ENCODE peak calls at places on chromosomes 4 and X, in five cellular contexts. H is K562, F is vagina, G is IMR-90, Y is breast epithelium. W is an unnamed sample.

GRCh38 chr4:15779789-15780188 is 1.7 kb downstream of the CD38 start:
- DNase-seq in H (no peak), F (no peak), G (no peak), Y (no peak), W (no peak)

GRCh38 chr4:79232555-79232954 is 93.3 kb downstream of the NAA11 start:
- DNase-seq in H (no peak), F (no peak), G (peak; percentile 7), Y (no peak), W (no peak)

GRCh38 chr4:133003169-133003568 is 145.9 kb upstream of the PCDH10 start:
- DNase-seq in H (peak; percentile 1), F (no peak), G (no peak), Y (no peak), W (no peak)

GRCh38 chrX:48883729-48884128 is 13.8 kb downstream of the TIMM17B start:
- DNase-seq in H (no peak), F (no peak), G (no peak), Y (no peak), W (no peak)

GRCh38 chr4:123652501-123652900 is 255.9 kb downstream of the SPRY1 start:
- DNase-seq in H (no peak), F (no peak), G (peak; percentile 24), Y (no peak), W (no peak)

GRCh38 chr4:3036131-3036952 is 38.0 kb downstream of the HTT-AS start:
- DNase-seq in H (peak; percentile 30), F (no peak), G (no peak), Y (no peak), W (no peak)

GRCh38 chr4:53592686-53593641 is 1.7 kb upstream of the LNX1 start:
- DNase-seq in H (peak; percentile 80), F (no peak), G (no peak), Y (peak; percentile 81), W (peak; percentile 69)

GRCh38 chrX:45750639-45751038 is 550.0 kb upstream of the DIPK2B start:
- DNase-seq in H (no peak), F (no peak), G (no peak), Y (peak; percentile 57), W (no peak)

GRCh38 chr4:5712517-5712916 is 1.5 kb downstream of the EVC start:
- DNase-seq in H (no peak), F (no peak), G (peak; percentile 81), Y (no peak), W (no peak)

GRCh38 chr4:113976937-113977855 is 2.3 kb downstream of the ARSJ start:
- DNase-seq in H (no peak), F (no peak), G (peak; percentile 31), Y (no peak), W (no peak)

GRCh38 chr4:147368948-147369347 is 111.9 kb upstream of the EDNRA start:
- DNase-seq in H (no peak), F (no peak), G (peak; percentile 66), Y (no peak), W (no peak)

GRCh38 chr4:185243879-185244278 is 34.5 kb downstream of the SNX25 start:
- DNase-seq in H (no peak), F (no peak), G (no peak), Y (no peak), W (no peak)

GRCh38 chr4:48578132-48578964 is 88.3 kb downstream of the ZAR1 start:
- DNase-seq in H (peak; percentile 77), F (no peak), G (peak; percentile 78), Y (peak; percentile 60), W (peak; percentile 59)

GRCh38 chrX:37745354-37745753 is 34.5 kb upstream of the CYBB start:
- DNase-seq in H (peak; percentile 72), F (no peak), G (peak; percentile 61), Y (peak; percentile 47), W (peak; percentile 84)

GRCh38 chr4:128600996-128601857 is 208.3 kb upstream of the JADE1 start:
- DNase-seq in H (peak; percentile 88), F (peak; percentile 93), G (peak; percentile 97), Y (peak; percentile 71), W (peak; percentile 65)

GRCh38 chrX:148417934-148418333 is 82.5 kb upstream of the AFF2 start:
- DNase-seq in H (no peak), F (no peak), G (no peak), Y (no peak), W (no peak)

GRCh38 chr4:93814722-93815121 is 13.8 kb upstream of the ATOH1 start:
- DNase-seq in H (no peak), F (no peak), G (no peak), Y (no peak), W (no peak)

GRCh38 chr4:122672091-122672490 is 51.2 kb upstream of the IL21 start:
- DNase-seq in H (no peak), F (no peak), G (no peak), Y (no peak), W (no peak)

GRCh38 chrX:77422886-77423648 is 24.1 kb upstream of the FGF16 start:
- DNase-seq in H (no peak), F (no peak), G (no peak), Y (no peak), W (no peak)

GRCh38 chr4:105934381-105934780 is 39.1 kb downstream of the NPNT start:
- DNase-seq in H (no peak), F (no peak), G (no peak), Y (no peak), W (no peak)

GRCh38 chrX:21798677-21799219 is 40.7 kb upstream of the MBTPS2 start:
- DNase-seq in H (no peak), F (no peak), G (peak; percentile 28), Y (no peak), W (no peak)

GRCh38 chr4:26885912-26886274 is 25.3 kb downstream of the STIM2 start:
- DNase-seq in H (no peak), F (no peak), G (no peak), Y (no peak), W (no peak)

GRCh38 chrX:3820170-3820569 is 106.7 kb upstream of the PRKX start:
- DNase-seq in H (no peak), F (no peak), G (peak; percentile 93), Y (no peak), W (no peak)

GRCh38 chr4:48706741-48707140 is 73.3 kb downstream of the FRYL start:
- DNase-seq in H (no peak), F (no peak), G (no peak), Y (no peak), W (no peak)

GRCh38 chrX:153816821-153817220 is 13.5 kb downstream of the PDZD4 start:
- DNase-seq in H (peak; percentile 60), F (no peak), G (no peak), Y (no peak), W (no peak)

GRCh38 chr4:164108971-164109370 is 614.5 kb downstream of the TMA16 start:
- DNase-seq in H (no peak), F (no peak), G (no peak), Y (no peak), W (no peak)

GRCh38 chrX:19740744-19741143 is 146.7 kb downstream of the SH3KBP1 start:
- DNase-seq in H (no peak), F (no peak), G (no peak), Y (no peak), W (no peak)

GRCh38 chr4:147693202-147693601 is 9.2 kb upstream of the PRMT9 start:
- DNase-seq in H (no peak), F (no peak), G (no peak), Y (no peak), W (no peak)

GRCh38 chrX:65596270-65596669 is 61.7 kb upstream of the LAS1L start:
- DNase-seq in H (peak; percentile 52), F (no peak), G (peak; percentile 49), Y (peak; percentile 35), W (peak; percentile 24)

GRCh38 chrX:65600106-65600505 is 65.5 kb upstream of the LAS1L start:
- DNase-seq in H (no peak), F (no peak), G (no peak), Y (no peak), W (no peak)

GRCh38 chrX:65601126-65601525 is 66.3 kb upstream of the MSN start:
- DNase-seq in H (no peak), F (no peak), G (no peak), Y (no peak), W (no peak)

GRCh38 chrX:65598559-65599147 is 64.1 kb upstream of the LAS1L start:
- DNase-seq in H (no peak), F (peak; percentile 54), G (no peak), Y (no peak), W (no peak)

GRCh38 chrX:65601530-65602281 is 65.7 kb upstream of the MSN start:
- DNase-seq in H (no peak), F (no peak), G (peak; percentile 88), Y (peak; percentile 77), W (peak; percentile 73)
- TF ChIP-seq POLR2A in H (no peak), F (no peak), G (no peak), Y (no peak), W (no peak)

GRCh38 chr4:20356565-20356964 is 104.9 kb downstream of the SLIT2 start:
- DNase-seq in H (no peak), F (no peak), G (no peak), Y (no peak), W (no peak)
- H3K4me1 ChIP-seq in H (no peaks in the 10 kb centered on the region), F (no peaks in the 10 kb centered on the region), G (no peaks in the 10 kb centered on the region), Y (no peaks in the 10 kb centered on the region), W (no peaks in the 10 kb centered on the region)

GRCh38 chr4:125112536-125112935 is 202.2 kb upstream of the FAT4 start:
- DNase-seq in H (no peak), F (no peak), G (no peak), Y (no peak), W (no peak)
- H3K36me3 ChIP-seq in H (no peaks in the 10 kb centered on the region), F (no peaks in the 10 kb centered on the region), G (no peaks in the 10 kb centered on the region), Y (no peaks in the 10 kb centered on the region), W (no peaks in the 10 kb centered on the region)

DNA sequence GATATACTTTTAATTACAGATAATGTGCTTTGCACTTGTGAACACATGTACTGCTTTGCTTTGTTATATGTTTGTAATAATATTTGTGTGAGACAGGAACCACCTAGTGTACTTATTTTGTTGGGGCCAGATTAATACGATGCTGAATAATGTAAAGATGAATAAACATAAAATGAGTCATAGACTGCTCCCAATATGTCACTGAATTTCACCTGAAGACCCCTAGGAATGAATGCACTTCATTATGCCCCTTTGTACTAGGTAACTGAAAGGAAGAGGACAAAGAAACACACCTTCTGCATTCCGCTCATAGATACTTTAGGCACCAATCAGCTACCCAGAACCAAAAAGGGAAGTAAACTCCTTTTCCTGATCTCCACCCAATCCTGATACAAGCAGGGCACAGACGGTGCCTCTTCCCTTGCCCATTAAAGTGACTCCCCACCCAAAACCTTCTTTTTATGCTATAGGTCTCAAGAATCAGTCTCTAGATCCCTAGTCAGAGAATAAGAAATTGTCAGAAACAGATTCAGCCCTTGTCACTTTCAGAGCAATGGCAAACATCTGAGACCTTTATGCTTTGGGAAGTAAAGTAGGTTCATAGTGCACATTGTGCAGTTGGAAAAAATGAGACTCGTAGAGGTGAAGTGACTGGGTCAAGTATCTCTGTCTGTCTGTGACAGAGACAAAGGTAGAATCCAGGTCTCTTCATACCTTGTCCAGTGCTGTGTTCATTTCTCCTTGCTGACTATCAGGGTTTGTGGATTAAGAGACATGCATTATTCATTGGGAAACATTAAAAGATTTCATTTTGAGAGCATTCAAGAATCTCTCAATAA is 2.3 kb downstream of the GPR174 start:
- DNase-seq in H (no peak), F (no peak), G (no peak), Y (no peak), W (no peak)
- TF ChIP-seq POLR2A in H (no peak), F (no peak), G (no peak), Y (no peak), W (no peak)

GRCh38 chrX:66014560-66014959 is 25.3 kb downstream of the VSIG4 start:
- DNase-seq in H (no peak), F (no peak), G (no peak), Y (no peak), W (no peak)
- H3K4me1 ChIP-seq in H (peaks cover 13% of the 10 kb centered on the region), F (no peaks in the 10 kb centered on the region), G (no peaks in the 10 kb centered on the region), Y (no peaks in the 10 kb centered on the region), W (no peaks in the 10 kb centered on the region)

W was measured in transverse colon.